ENCODE peak calls at places on chromosomes 4 and X, in seven cellular contexts. F is H9; W is astrocyte of the spinal cord; B is CD4-positive, alpha-beta T cell; Z is A549; H is uterus; L is neural crest cell. J is an unnamed sample.

GRCh38 chr4:66266035-66266434 is 595.7 kb upstream of the EPHA5 start:
- DNase-seq in F (peak), W (no peak), B (no peak), Z (no peak), H (no peak), L (no peak), J (no peak)

GRCh38 chrX:96611619-96612362 is 72.9 kb upstream of the DIAPH2 start:
- DNase-seq in F (no peak), W (peak), B (no peak), Z (no peak), H (no peak), L (no peak), J (peak)

GRCh38 chr4:149638073-149638472 is 177.6 kb downstream of the IQCM start:
- DNase-seq in F (no peak), W (peak), B (no peak), Z (no peak), H (no peak), L (no peak), J (peak)

GRCh38 chr4:105280338-105280809 is 133.7 kb downstream of the TET2 start:
- DNase-seq in F (no peak), W (peak), B (no peak), Z (no peak), H (no peak), L (no peak), J (peak)

GRCh38 chr4:113499696-113500095 is 261.8 kb downstream of the CAMK2D start:
- DNase-seq in F (no peak), W (peak), B (no peak), Z (no peak), H (no peak), L (no peak), J (peak)

GRCh38 chrX:111615227-111615626 is 65.7 kb upstream of the ALG13 start:
- DNase-seq in F (no peak), W (no peak), B (no peak), Z (no peak), H (no peak), L (no peak), J (no peak)

GRCh38 chrX:155048997-155049619 is 21.8 kb downstream of the CMC4 start:
- DNase-seq in F (peak), W (peak), B (peak), Z (peak), H (no peak), L (peak), J (peak)

GRCh38 chr4:140689628-140690027 is 66.6 kb downstream of the TBC1D9 start:
- DNase-seq in F (no peak), W (no peak), B (no peak), Z (no peak), H (no peak), L (no peak), J (no peak)

GRCh38 chr4:4853371-4853823 is 6.1 kb upstream of the MSX1 start:
- DNase-seq in F (no peak), W (no peak), B (no peak), Z (no peak), H (no peak), L (no peak), J (no peak)

GRCh38 chrX:136193771-136194170 is 46.4 kb downstream of the FHL1 start:
- DNase-seq in F (no peak), W (no peak), B (no peak), Z (no peak), H (no peak), L (no peak), J (no peak)

GRCh38 chr4:8644966-8645752 is 52.6 kb downstream of the CPZ start:
- DNase-seq in F (peak), W (no peak), B (no peak), Z (no peak), H (peak), L (no peak), J (no peak)

GRCh38 chr4:36004231-36004851 is 240.0 kb downstream of the ARAP2 start:
- DNase-seq in F (no peak), W (no peak), B (no peak), Z (no peak), H (no peak), L (no peak), J (no peak)

GRCh38 chr4:21097026-21097425 is 396.8 kb downstream of the PACRGL start:
- DNase-seq in F (no peak), W (no peak), B (no peak), Z (no peak), H (no peak), L (no peak), J (no peak)

GRCh38 chrX:84737471-84737871 is 235.2 kb upstream of the HDX start:
- DNase-seq in F (no peak), W (no peak), B (no peak), Z (no peak), H (peak), L (no peak), J (peak)

GRCh38 chr4:171676555-171677215 is 136.5 kb upstream of the GALNTL6 start:
- DNase-seq in F (no peak), W (no peak), B (no peak), Z (no peak), H (no peak), L (no peak), J (no peak)

GRCh38 chrX:77743720-77744119 is 42.3 kb downstream of the ATRX start:
- DNase-seq in F (no peak), W (peak), B (no peak), Z (no peak), H (no peak), L (no peak), J (no peak)

GRCh38 chrX:43975747-43976146 is 2.6 kb upstream of the NDP start:
- DNase-seq in F (no peak), W (no peak), B (no peak), Z (no peak), H (no peak), L (no peak), J (no peak)

GRCh38 chrX:639151-639550 is 8.6 kb downstream of the SHOX start:
- DNase-seq in F (no peak), W (no peak), B (no peak), Z (no peak), H (no peak), L (no peak), J (no peak)

DNA sequence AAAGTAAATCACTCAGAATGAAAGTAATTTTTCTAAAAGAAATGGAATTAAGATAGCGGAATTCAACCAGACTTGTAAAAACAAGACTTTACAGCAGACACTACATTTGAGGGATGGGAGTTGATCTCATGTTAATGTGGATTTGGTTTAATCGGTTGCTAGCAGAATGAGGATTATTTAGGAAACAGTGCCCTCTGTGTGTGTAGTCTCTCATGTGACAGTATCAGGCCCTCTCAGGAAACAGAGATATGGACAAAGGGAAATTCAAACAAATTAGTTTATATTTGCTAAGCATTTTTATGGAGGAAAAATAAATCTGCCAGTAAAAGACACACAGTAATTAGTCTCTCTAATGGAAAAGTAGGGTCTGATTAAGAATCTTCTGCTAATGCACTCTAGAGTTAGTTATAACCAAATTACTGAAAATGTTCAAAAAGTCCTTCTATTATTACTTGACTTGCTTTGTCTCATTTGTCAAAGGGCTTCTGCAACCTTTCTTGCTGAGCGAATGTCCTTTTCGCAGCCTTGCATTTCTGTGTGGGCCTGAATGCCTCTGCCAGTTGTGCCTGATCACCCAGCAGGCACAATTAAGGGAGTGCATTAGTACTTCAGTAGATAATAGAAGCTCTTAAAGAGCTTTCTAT is 1282.3 kb upstream of the TENM3 start:
- DNase-seq in F (no peak), W (no peak), B (no peak), Z (no peak), H (no peak), L (no peak), J (peak)
- TF ChIP-seq CTCF in F (no peak), W (peak), B (no peak), Z (no peak), H (no peak), L (peak), J (peak)

DNA sequence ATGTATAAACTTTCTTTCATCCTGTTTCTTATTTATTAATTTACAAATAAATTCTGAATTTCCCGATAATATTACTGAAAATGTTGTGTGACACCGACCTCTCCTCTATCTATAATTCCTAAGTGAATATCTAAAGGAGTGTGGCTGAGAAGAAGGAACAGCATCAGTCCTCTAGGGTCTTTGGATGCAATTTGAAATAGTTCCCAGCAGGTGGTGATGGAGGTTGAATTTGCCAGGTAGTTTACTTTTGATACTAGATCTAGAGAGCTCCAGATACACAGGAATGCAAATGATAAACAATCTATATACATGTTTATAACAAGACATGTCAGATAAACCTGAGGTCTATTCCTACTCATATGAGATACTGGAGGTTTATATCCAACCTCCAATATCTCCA is 305.4 kb downstream of the PCDH18 start:
- DNase-seq in F (no peak), W (no peak), B (no peak), Z (no peak), H (no peak), L (no peak), J (no peak)
- TF ChIP-seq CTCF in F (peak), W (peak), B (no peak), Z (no peak), H (peak), L (peak), J (peak)

GRCh38 chr4:122360754-122361153 is 18.1 kb upstream of the ADAD1 start:
- DNase-seq in F (no peak), W (peak), B (no peak), Z (no peak), H (no peak), L (no peak), J (no peak)

DNA sequence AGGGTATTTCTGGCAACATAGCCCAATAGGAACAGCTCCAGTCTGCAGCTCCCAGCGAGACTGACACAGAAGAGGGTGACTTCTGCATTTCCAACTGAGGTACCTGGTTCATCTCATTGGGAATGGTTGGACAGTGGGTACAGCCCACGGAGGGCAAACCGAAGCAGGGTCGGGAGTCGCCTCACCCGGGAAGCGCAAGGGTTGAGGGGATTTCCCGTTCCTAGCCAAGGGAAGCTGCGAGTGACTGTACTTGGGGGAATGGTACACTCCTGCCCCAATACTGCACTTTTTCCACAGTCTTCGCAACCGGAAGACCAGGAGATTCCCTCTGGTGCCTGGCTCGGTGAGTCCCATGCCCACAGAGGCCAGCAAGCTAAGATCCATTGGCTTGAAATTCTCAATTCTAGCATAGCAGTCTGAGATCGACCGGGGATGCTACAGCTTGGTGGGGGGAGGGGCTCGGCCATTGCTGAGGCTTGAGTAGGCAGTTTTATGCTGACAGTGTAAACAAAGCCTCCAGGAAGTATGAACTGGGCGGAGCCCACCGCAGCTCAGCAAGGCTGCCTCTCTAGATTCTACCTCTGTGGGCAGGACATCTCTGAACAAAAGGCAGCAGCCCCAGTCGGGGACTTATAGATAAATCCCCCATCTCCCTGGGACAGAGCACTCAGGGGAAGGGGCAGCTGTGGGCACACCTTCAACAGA is 14.0 kb upstream of the ADAD1 start:
- DNase-seq in F (peak), W (no peak), B (peak), Z (no peak), H (no peak), L (no peak), J (no peak)
- TF ChIP-seq CTCF in F (no peak), W (no peak), B (no peak), Z (no peak), H (no peak), L (no peak), J (no peak)

DNA sequence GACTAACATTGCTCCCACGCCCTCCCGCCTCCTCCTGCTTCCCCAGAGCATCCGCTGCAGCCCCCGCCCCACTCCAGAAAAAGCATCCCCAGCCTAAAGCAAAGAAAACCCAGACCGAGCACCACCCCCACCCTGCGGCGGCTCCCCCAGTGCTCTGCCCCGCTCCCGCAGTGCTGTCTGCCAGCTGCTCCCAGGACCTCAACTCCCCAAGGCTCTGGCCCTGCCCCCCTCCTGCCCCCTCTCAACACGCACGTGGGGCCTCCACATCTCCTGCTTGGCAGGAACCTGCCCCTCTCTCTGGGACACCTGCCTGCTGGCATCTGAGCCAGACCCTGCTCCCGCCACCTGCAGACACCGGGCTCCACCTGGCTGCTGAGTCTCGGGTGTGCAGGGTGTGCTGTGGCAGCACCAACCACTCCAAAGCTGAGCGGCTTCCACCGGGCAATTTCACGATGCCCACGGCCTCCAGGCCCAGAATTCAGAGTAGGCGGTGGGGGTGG is 79.4 kb downstream of the FAM53A start:
- DNase-seq in F (no peak), W (no peak), B (peak), Z (no peak), H (no peak), L (no peak), J (no peak)
- TF ChIP-seq CTCF in F (no peak), W (no peak), B (peak), Z (no peak), H (no peak), L (no peak), J (no peak)

GRCh38 chr4:103915224-103915869 is 195.6 kb upstream of the TACR3 start:
- DNase-seq in F (no peak), W (peak), B (no peak), Z (no peak), H (no peak), L (no peak), J (peak)
- TF ChIP-seq CTCF in F (peak), W (peak), B (no peak), Z (peak), H (peak), L (peak), J (peak)

GRCh38 chr4:151801547-151802516 is 41.0 kb upstream of the GATB start:
- DNase-seq in F (peak), W (peak), B (peak), Z (peak), H (peak), L (peak), J (peak)
- TF ChIP-seq CTCF in F (peak), W (peak), B (peak), Z (peak), H (peak), L (peak), J (peak)